ENCODE peak calls at places on chromosomes 16 and 17, in six cellular contexts. C, B, W, R, K and A are unnamed samples.

GRCh38 chr17:76268991-76269981 is 4.1 kb downstream of the UBALD2 start:
- DNase-seq in R (no peak), W (no peak), K (no peak), C (no peak), B (no peak), A (no peak)

GRCh38 chr17:32487460-32488176 is 825 bp downstream of the CDK5R1 start:
- DNase-seq in R (no peak), W (peak), K (no peak), C (no peak), B (peak), A (no peak)

GRCh38 chr16:14193316-14193871 is 122.3 kb downstream of the MRTFB start:
- DNase-seq in W (no peak), C (no peak), K (no peak), B (no peak), R (no peak), A (no peak)

GRCh38 chr16:55912022-55912421 is 36.8 kb upstream of the CES5A start:
- DNase-seq in C (no peak), R (no peak), B (no peak), K (no peak), W (no peak), A (peak)

GRCh38 chr17:61002316-61002736 is 324.7 kb downstream of the BCAS3 start:
- DNase-seq in B (peak), K (no peak), R (peak), C (no peak), W (no peak), A (no peak)

GRCh38 chr17:4033751-4034251 is 69.6 kb upstream of the ATP2A3 start:
- DNase-seq in W (no peak), C (no peak), R (no peak), B (no peak), K (no peak), A (no peak)

GRCh38 chr17:10032142-10032541 is 127.1 kb upstream of the RCVRN start:
- DNase-seq in K (no peak), R (no peak), C (no peak), W (no peak), B (peak), A (no peak)

GRCh38 chr17:82458885-82459424 is 414 bp downstream of the NARF start:
- DNase-seq in B (peak), C (no peak), W (no peak), R (no peak), K (no peak), A (peak)

GRCh38 chr17:18257268-18257681 is 1.3 kb downstream of the FLII start:
- DNase-seq in R (no peak), W (no peak), B (peak), K (no peak), C (no peak), A (no peak)

GRCh38 chr17:79930077-79930785 is 91.0 kb upstream of the CBX4 start:
- DNase-seq in R (no peak), W (no peak), K (no peak), C (no peak), B (no peak), A (no peak)

GRCh38 chr17:13362341-13363122 is 239.2 kb downstream of the HS3ST3A1 start:
- DNase-seq in K (no peak), B (peak), C (no peak), W (no peak), R (no peak), A (no peak)

GRCh38 chr16:11392041-11392581 is 46.9 kb downstream of the RMI2 start:
- DNase-seq in K (no peak), C (no peak), R (no peak), B (no peak), W (peak), A (no peak)

GRCh38 chr16:84759061-84759460 is 59.3 kb downstream of the USP10 start:
- DNase-seq in R (no peak), B (no peak), C (no peak), W (no peak), K (no peak), A (no peak)